ENCODE peak calls at places on chromosomes 5 and 9, in seven cellular contexts. A, Q, G, E, X, D and K are unnamed samples.

GRCh38 chr9:3527653-3527960 is 1.8 kb upstream of the RFX3 start:
- DNase-seq in X (peak), D (no peak), G (no peak), Q (no peak), E (no peak), A (no peak), K (no peak)

GRCh38 chr9:95720496-95720895 is 155.0 kb upstream of the ERCC6L2 start:
- DNase-seq in Q (no peak), X (no peak), G (no peak), E (no peak), D (no peak), A (no peak), K (no peak)

GRCh38 chr5:54743997-54744788 is 226.6 kb downstream of the SNX18 start:
- DNase-seq in D (no peak), A (peak), X (peak), G (peak), Q (no peak), E (peak), K (peak)

GRCh38 chr5:128225245-128226030 is 141.9 kb downstream of the SLC12A2 start:
- DNase-seq in X (no peak), D (no peak), Q (no peak), A (no peak), G (no peak), E (no peak), K (no peak)

GRCh38 chr5:169413416-169413815 is 112.5 kb upstream of the SLIT3 start:
- DNase-seq in X (no peak), G (no peak), Q (no peak), D (no peak), E (no peak), A (no peak), K (no peak)

GRCh38 chr9:97309260-97309659 is 1.8 kb downstream of the CCDC180 start:
- DNase-seq in Q (no peak), A (no peak), D (no peak), G (no peak), E (peak), X (no peak), K (no peak)

GRCh38 chr9:34522091-34522887 is 501 bp downstream of the ENHO start:
- DNase-seq in D (no peak), A (no peak), X (no peak), G (no peak), E (no peak), Q (no peak), K (no peak)

GRCh38 chr9:125262217-125262991 is 778 bp downstream of the GAPVD1 start:
- DNase-seq in Q (no peak), X (no peak), E (no peak), D (no peak), A (no peak), G (no peak), K (no peak)

GRCh38 chr5:9009931-9010652 is 535.8 kb downstream of the SEMA5A start:
- DNase-seq in Q (no peak), D (no peak), X (peak), G (peak), A (peak), E (no peak), K (no peak)

GRCh38 chr9:116414374-116414773 is 260.8 kb downstream of the PAPPA start:
- DNase-seq in A (no peak), Q (no peak), E (no peak), G (no peak), D (no peak), X (no peak), K (peak)

GRCh38 chr5:133471699-133472098 is 140.6 kb downstream of the FSTL4 start:
- DNase-seq in G (no peak), D (no peak), Q (no peak), A (no peak), X (no peak), E (no peak), K (peak)

GRCh38 chr5:55604611-55605067 is 69.9 kb upstream of the PLPP1 start:
- DNase-seq in A (peak), G (peak), D (no peak), E (peak), X (peak), Q (no peak), K (no peak)

GRCh38 chr9:13728917-13729811 is 449.7 kb upstream of the MPDZ start:
- DNase-seq in X (peak), Q (no peak), G (peak), D (no peak), A (peak), E (no peak), K (no peak)

GRCh38 chr9:94603259-94603776 is 9.7 kb upstream of the FBP2 start:
- DNase-seq in A (peak), G (peak), X (peak), D (peak), E (peak), Q (peak), K (peak)

GRCh38 chr9:32350682-32351081 is 33.8 kb upstream of the ACO1 start:
- DNase-seq in A (peak), E (no peak), X (peak), G (peak), D (no peak), Q (no peak), K (peak)

GRCh38 chr9:34412336-34412735 is 35.6 kb upstream of the MYORG start:
- DNase-seq in E (no peak), X (no peak), Q (no peak), D (no peak), G (no peak), A (no peak), K (no peak)

GRCh38 chr9:95854386-95855015 is 21.0 kb upstream of the ERCC6L2 start:
- DNase-seq in G (peak), A (peak), E (no peak), D (no peak), X (peak), Q (no peak), K (no peak)

GRCh38 chr9:98833090-98833956 is 25.9 kb downstream of the GALNT12 start:
- DNase-seq in E (no peak), X (no peak), Q (no peak), G (no peak), D (no peak), A (peak), K (no peak)

GRCh38 chr9:76655970-76656369 is 108.3 kb upstream of the PCA3 start:
- DNase-seq in X (no peak), A (no peak), D (no peak), E (no peak), Q (no peak), G (no peak), K (peak)

GRCh38 chr9:127566351-127567001 is 45.6 kb upstream of the STXBP1 start:
- DNase-seq in D (no peak), E (no peak), X (peak), Q (no peak), A (peak), G (no peak), K (peak)

GRCh38 chr5:64181440-64181839 is 15.8 kb downstream of the RNF180 start:
- DNase-seq in A (no peak), X (no peak), G (no peak), E (no peak), Q (no peak), D (no peak), K (no peak)

GRCh38 chr5:51961154-51961562 is 577.9 kb downstream of the ISL1 start:
- DNase-seq in Q (no peak), E (no peak), G (no peak), D (no peak), X (peak), A (no peak), K (peak)

GRCh38 chr5:121675932-121676331 is 175.8 kb upstream of the FTMT start:
- DNase-seq in G (no peak), D (no peak), Q (no peak), X (no peak), E (no peak), A (no peak), K (no peak)

GRCh38 chr5:8943301-8943700 is 602.6 kb downstream of the SEMA5A start:
- DNase-seq in X (peak), D (no peak), Q (no peak), E (no peak), A (no peak), G (peak), K (no peak)

GRCh38 chr9:24459898-24460297 is 85.8 kb downstream of the IZUMO3 start:
- DNase-seq in G (no peak), A (no peak), Q (no peak), X (no peak), D (no peak), E (no peak), K (no peak)

GRCh38 chr5:138440226-138441073 is 1.6 kb downstream of the REEP2 start:
- DNase-seq in E (no peak), X (no peak), A (no peak), G (no peak), Q (no peak), D (no peak), K (no peak)

GRCh38 chr5:2173067-2173466 is 290.3 kb upstream of the IRX4 start:
- DNase-seq in A (no peak), E (no peak), D (no peak), X (no peak), Q (no peak), G (no peak), K (no peak)

GRCh38 chr9:83448606-83449005 is 89.6 kb downstream of the FRMD3 start:
- DNase-seq in E (no peak), X (no peak), G (no peak), D (no peak), A (no peak), Q (no peak), K (no peak)

GRCh38 chr5:106858616-106859015 is 812.1 kb downstream of the EFNA5 start:
- DNase-seq in A (no peak), X (no peak), D (no peak), Q (peak), G (no peak), E (no peak), K (no peak)

GRCh38 chr5:124061663-124062062 is 549.7 kb downstream of the CSNK1G3 start:
- DNase-seq in D (no peak), X (peak), E (no peak), G (peak), A (no peak), Q (no peak), K (no peak)

GRCh38 chr9:73155389-73155788 is 3.7 kb downstream of the ANXA1 start:
- DNase-seq in E (no peak), D (no peak), X (no peak), G (no peak), A (peak), Q (no peak), K (no peak)

GRCh38 chr9:97109194-97109811 is 70.4 kb upstream of the CTSV start:
- DNase-seq in G (peak), Q (peak), E (peak), A (peak), D (peak), X (peak), K (peak)

GRCh38 chr9:128523199-128523925 is 18.8 kb downstream of the GLE1 start:
- DNase-seq in X (peak), E (no peak), D (peak), A (no peak), G (peak), Q (no peak), K (peak)

GRCh38 chr9:107389617-107390071 is 99.9 kb downstream of the KLF4 start:
- DNase-seq in A (peak), X (peak), D (no peak), Q (no peak), G (peak), E (no peak), K (no peak)

GRCh38 chr5:141817631-141818030 is 60.6 kb downstream of the PCDH1 start:
- DNase-seq in X (no peak), D (no peak), E (no peak), G (no peak), Q (no peak), A (peak), K (no peak)
- H4K8ac ChIP-seq in X (no peak), D (no peak), E (no peak), G (no peak), Q (no peak), A (no peak), K (no peak)

GRCh38 chr5:171562822-171563221 is 143.4 kb downstream of the FGF18 start:
- DNase-seq in D (no peak), E (no peak), Q (no peak), A (no peak), X (peak), G (peak), K (no peak)
- H2BK5ac ChIP-seq in D (no peak), E (no peak), Q (no peak), A (no peak), X (no peak), G (no peak), K (no peak)

DNA sequence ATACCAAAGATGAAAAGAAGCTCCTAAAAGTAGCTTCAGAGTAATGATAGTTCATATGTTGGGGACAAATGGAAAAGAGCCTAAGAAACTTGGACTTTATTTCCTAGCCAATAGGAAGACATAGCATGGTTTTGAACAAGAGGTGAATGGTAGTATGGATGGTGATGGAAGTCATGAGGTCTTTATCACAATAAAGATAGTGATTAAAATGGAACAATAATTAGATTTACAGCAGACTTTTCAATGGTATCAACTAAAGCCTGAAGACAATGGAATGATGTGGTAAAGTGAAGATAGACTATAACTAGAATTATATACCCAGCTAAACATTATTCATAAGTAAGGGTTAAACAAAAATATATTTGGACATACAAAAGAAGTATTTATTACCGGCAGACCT is 131.2 kb downstream of the RAB3C start:
- DNase-seq in A (no peak), Q (no peak), D (no peak), E (no peak), X (no peak), G (no peak), K (no peak)
- H4K8ac ChIP-seq in A (no peak), Q (no peak), D (no peak), E (no peak), X (no peak), G (no peak), K (no peak)

DNA sequence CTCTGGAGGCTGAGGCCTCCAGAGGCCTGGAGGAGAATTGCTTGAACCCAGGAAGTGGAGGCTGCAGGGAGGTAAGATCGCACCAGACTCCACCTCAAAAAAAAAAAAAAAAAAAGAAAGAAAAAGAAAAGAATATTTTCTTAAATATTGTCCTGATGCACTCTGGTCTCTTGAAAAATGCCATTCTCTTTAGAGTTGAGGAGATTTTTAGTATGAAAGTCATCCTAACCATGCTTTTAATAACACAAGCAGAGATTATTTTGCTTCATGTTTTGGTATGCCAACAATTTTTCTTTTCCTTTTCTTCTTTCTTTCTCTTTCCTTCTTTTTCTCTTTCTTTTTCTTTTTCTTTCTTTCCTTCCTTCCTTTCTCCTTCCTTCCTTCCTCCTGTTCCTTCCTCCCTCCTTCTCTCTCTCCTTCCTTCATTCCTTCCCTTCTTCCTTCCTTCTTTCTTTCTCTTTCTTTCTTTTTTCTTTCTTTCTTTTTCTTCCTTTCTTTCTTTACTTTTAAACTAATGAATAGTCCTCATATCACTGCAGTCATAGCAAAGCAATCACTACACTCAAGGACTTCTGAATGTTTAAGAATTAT is 116.9 kb upstream of the CCNH start:
- DNase-seq in A (peak), X (no peak), G (no peak), D (no peak), Q (no peak), E (no peak), K (no peak)
- H2BK5ac ChIP-seq in A (no peak), X (no peak), G (no peak), D (no peak), Q (no peak), E (no peak), K (no peak)

GRCh38 chr5:147418613-147419012 is 91.3 kb downstream of the DPYSL3 start:
- DNase-seq in E (no peak), D (no peak), Q (no peak), A (no peak), G (peak), X (no peak), K (no peak)

GRCh38 chr5:147415663-147416062 is 94.2 kb downstream of the DPYSL3 start:
- DNase-seq in E (no peak), X (no peak), G (peak), A (no peak), D (no peak), Q (no peak), K (no peak)

GRCh38 chr5:147412561-147412960 is 97.3 kb downstream of the DPYSL3 start:
- DNase-seq in E (no peak), X (no peak), D (no peak), A (no peak), Q (no peak), G (no peak), K (no peak)

GRCh38 chr5:147413266-147413665 is 96.6 kb downstream of the DPYSL3 start:
- DNase-seq in Q (no peak), G (no peak), E (no peak), A (no peak), D (no peak), X (no peak), K (no peak)

GRCh38 chr5:147417133-147417813 is 92.6 kb downstream of the DPYSL3 start:
- DNase-seq in D (no peak), A (no peak), G (peak), Q (no peak), E (no peak), X (peak), K (no peak)
- H4K8ac ChIP-seq in D (no peak), A (no peak), G (peak), Q (no peak), E (no peak), X (peak), K (no peak)

DNA sequence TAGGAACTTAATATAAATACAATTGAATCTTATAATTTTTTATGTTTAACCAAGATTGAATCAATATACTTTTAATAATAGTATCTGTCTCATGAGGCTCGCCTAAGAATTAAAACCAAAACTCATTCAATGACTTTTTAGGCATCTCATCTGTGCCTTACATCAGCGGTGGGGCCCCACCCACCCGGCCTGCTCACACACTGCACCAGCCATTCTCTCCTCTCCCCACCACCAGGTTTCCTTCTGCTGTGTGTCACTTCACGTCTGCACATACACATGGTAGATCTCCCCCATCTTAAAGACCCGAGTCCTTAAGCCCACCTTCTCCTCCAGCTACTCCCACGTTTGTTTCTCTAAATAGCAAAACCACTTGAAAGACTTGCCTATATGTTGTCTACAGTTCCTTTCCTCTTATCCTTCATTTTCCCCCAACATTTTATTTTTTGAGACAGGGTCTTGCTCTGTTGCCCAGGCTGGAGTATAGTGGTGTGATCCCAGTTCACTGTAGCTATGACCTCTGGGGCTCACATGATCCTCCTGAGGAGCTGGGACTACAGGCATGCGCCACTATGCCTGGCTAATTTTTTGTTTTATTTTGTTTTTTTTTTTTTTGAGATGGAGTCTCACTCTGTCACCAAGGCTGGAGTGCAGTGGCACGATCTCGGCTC is 77.8 kb downstream of the RAPGEF1 start:
- DNase-seq in G (no peak), E (no peak), A (no peak), X (no peak), D (no peak), Q (no peak), K (no peak)
- H2BK5ac ChIP-seq in G (no peak), E (peak), A (no peak), X (no peak), D (no peak), Q (no peak), K (no peak)

DNA sequence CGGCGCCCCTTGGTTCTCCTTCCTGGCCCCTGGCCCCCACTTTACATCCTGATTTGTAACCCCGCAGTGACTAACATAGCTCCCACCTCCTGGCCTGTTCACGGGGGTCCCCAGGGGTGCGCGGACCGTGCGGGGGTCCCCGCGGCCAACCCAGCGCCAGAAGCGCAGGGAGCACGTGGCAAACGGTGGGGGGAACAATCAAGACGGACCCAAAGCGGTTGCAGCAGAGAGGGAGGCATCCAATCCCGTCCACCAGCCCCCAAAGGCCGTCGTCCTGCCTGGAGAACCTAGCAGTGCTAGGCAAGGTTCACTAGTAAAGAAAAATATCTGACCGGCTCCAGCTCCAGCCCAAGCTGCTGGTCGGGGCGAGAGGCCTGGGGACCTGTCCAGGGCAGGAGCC is 201.5 kb downstream of the AUH start:
- DNase-seq in Q (no peak), E (no peak), X (no peak), D (no peak), A (no peak), G (no peak), K (peak)
- H4K8ac ChIP-seq in Q (no peak), E (no peak), X (no peak), D (no peak), A (no peak), G (no peak), K (no peak)

DNA sequence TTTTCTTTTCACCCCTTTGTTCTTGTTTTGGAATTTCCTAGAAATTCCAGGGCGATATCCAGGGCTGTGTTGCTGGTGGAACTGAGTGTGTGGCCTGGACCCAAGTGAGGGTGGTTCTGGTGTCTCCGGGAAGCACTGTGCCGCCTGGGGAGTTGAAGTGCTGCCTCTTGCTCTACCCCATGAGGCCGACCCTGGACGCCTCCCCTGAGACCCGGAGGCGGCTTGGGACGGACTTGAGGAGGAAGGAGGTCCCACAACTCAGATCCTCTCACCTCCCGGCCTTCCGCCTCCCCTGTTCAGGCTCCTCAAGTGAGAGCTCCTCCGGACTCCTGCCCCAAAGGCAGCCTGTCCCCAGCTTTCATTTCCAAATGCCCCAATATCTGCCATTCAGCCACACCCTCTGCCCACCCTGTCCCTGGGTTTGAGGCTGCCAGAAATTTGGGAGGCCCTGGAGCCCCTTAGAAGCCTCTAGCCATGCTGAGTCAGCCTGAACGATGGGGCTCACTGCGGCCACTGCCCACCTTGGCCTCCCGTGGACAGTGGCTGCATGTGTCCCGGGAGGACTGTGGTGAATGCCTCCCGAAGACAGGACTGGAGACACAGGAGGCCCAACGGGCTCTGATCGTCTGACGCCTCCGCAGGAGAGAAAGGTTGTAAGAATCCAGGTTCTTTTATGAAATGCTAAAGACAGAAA is 42.6 kb upstream of the SLC6A19 start:
- DNase-seq in D (no peak), X (no peak), A (no peak), G (no peak), Q (no peak), E (no peak), K (no peak)
- H2BK5ac ChIP-seq in D (no peak), X (no peak), A (no peak), G (no peak), Q (no peak), E (no peak), K (no peak)